ENCODE peak calls at places on chromosomes 2 and 18, in ten cellular contexts. V, J, L, P, F, I, W, E, M and A are unnamed samples.

GRCh38 chr18:60809937-60810336 is 437.4 kb upstream of the MC4R start:
- DNase-seq in V (no peak), J (no peak), L (no peak), P (no peak), F (no peak), I (no peak), W (no peak), E (peak), M (peak), A (no peak)

GRCh38 chr2:134892282-134893054 is 26.2 kb upstream of the CCNT2 start:
- DNase-seq in V (no peak), J (no peak), L (no peak), P (no peak), F (no peak), I (peak), W (no peak), E (no peak), M (peak), A (no peak)

GRCh38 chr2:120239488-120240287 is 13.0 kb upstream of the RALB start:
- DNase-seq in V (peak), J (peak), L (no peak), P (no peak), F (no peak), I (peak), W (no peak), E (no peak), M (no peak), A (peak)

GRCh38 chr2:240822280-240822847 is 2.3 kb upstream of the KIF1A start:
- DNase-seq in V (no peak), J (peak), L (no peak), P (no peak), F (no peak), I (no peak), W (no peak), E (peak), M (peak), A (no peak)

GRCh38 chr2:50529600-50530218 is 502.2 kb downstream of the NRXN1 start:
- DNase-seq in V (peak), J (peak), L (no peak), P (peak), F (no peak), I (peak), W (no peak), E (peak), M (peak), A (peak)

GRCh38 chr18:13035249-13035914 is 44.2 kb downstream of the CEP192 start:
- DNase-seq in V (peak), J (peak), L (no peak), P (no peak), F (no peak), I (no peak), W (no peak), E (no peak), M (no peak), A (no peak)

GRCh38 chr2:150212722-150213171 is 274.7 kb downstream of the RND3 start:
- DNase-seq in V (no peak), J (peak), L (no peak), P (no peak), F (no peak), I (no peak), W (no peak), E (no peak), M (peak), A (no peak)

GRCh38 chr2:216486708-216487107 is 11.9 kb upstream of the RPL37A start:
- DNase-seq in V (no peak), J (no peak), L (no peak), P (no peak), F (no peak), I (no peak), W (no peak), E (no peak), M (no peak), A (no peak)

GRCh38 chr2:233469261-233470006 is 97.1 kb downstream of the USP40 start:
- DNase-seq in V (no peak), J (no peak), L (no peak), P (no peak), F (peak), I (no peak), W (no peak), E (no peak), M (peak), A (no peak)

GRCh38 chr2:111239107-111239506 is 118.4 kb downstream of the BCL2L11 start:
- DNase-seq in V (no peak), J (no peak), L (no peak), P (no peak), F (no peak), I (no peak), W (no peak), E (no peak), M (no peak), A (no peak)

GRCh38 chr2:128377071-128377910 is 58.6 kb upstream of the HS6ST1 start:
- DNase-seq in V (no peak), J (no peak), L (no peak), P (no peak), F (no peak), I (no peak), W (no peak), E (no peak), M (no peak), A (no peak)

GRCh38 chr18:35386600-35387366 is 9.6 kb upstream of the ZNF396 start:
- DNase-seq in V (peak), J (peak), L (peak), P (peak), F (peak), I (peak), W (peak), E (peak), M (peak), A (peak)

GRCh38 chr2:208006833-208007232 is 18.5 kb downstream of the PLEKHM3 start:
- DNase-seq in V (no peak), J (peak), L (no peak), P (no peak), F (no peak), I (no peak), W (no peak), E (no peak), M (no peak), A (no peak)

GRCh38 chr2:30155202-30155601 is 8.4 kb downstream of the YPEL5 start:
- DNase-seq in V (no peak), J (no peak), L (no peak), P (no peak), F (no peak), I (no peak), W (no peak), E (no peak), M (no peak), A (no peak)

GRCh38 chr2:19569300-19569791 is 210.9 kb upstream of the OSR1 start:
- DNase-seq in V (no peak), J (peak), L (no peak), P (no peak), F (no peak), I (peak), W (no peak), E (no peak), M (no peak), A (no peak)

GRCh38 chr2:20930928-20931327 is 108.0 kb upstream of the LDAH start:
- DNase-seq in V (no peak), J (peak), L (no peak), P (no peak), F (no peak), I (no peak), W (no peak), E (no peak), M (no peak), A (peak)